ENCODE peak calls at places on chromosomes 12 and 14, in eight cellular contexts. V is CD8-positive, alpha-beta T cell; H is right cardiac atrium; I is mesendoderm; R is tibial artery; P is Peyer's patch; T is caudate nucleus; F is foreskin keratinocyte. O is an unnamed sample.
A peak's percentile ranks its signal among the peaks of the same experiment; 100 is the strongest.

GRCh38 chr12:77256924-77257323 is 191.6 kb upstream of the E2F7 start:
- DNase-seq in V (no peak), H (no peak), I (no peak), R (no peak), P (no peak), T (no peak), F (no peak), O (no peak)

GRCh38 chr12:68557011-68557715 is 53.5 kb upstream of the RAP1B start:
- DNase-seq in V (no peak), H (no peak), I (no peak), R (no peak), P (no peak), T (no peak), F (peak; percentile 81), O (no peak)

GRCh38 chr14:78674820-78675219 is 504.6 kb downstream of the NRXN3 start:
- DNase-seq in V (no peak), H (no peak), I (no peak), R (no peak), P (no peak), T (peak; percentile 4), F (no peak), O (no peak)

GRCh38 chr12:87253157-87253556 is 776.0 kb downstream of the C12orf50 start:
- DNase-seq in V (no peak), H (no peak), I (peak; percentile 19), R (no peak), P (no peak), T (no peak), F (peak; percentile 26), O (no peak)

GRCh38 chr12:11510671-11511070 is 115.3 kb upstream of the PRB2 start:
- DNase-seq in V (no peak), H (no peak), I (peak; percentile 28), R (no peak), P (no peak), T (no peak), F (no peak), O (no peak)

GRCh38 chr12:109715310-109716091 is 1.9 kb downstream of the FAM222A start:
- DNase-seq in V (no peak), H (no peak), I (no peak), R (no peak), P (peak; percentile 65), T (no peak), F (no peak), O (peak; percentile 67)

GRCh38 chr14:36818794-36819384 is 157.2 kb downstream of the PAX9 start:
- DNase-seq in V (no peak), H (no peak), I (peak; percentile 42), R (no peak), P (no peak), T (no peak), F (peak; percentile 59), O (no peak)

GRCh38 chr12:55572168-55572567 is at the start of gene OR2AP1:
- DNase-seq in V (no peak), H (no peak), I (no peak), R (no peak), P (no peak), T (no peak), F (no peak), O (no peak)

GRCh38 chr12:49482095-49483051 is 56.5 kb upstream of the KCNH3 start:
- DNase-seq in V (no peak), H (no peak), I (peak; percentile 87), R (no peak), P (no peak), T (no peak), F (peak; percentile 81), O (no peak)

GRCh38 chr14:95488376-95489162 is 27.9 kb downstream of the SYNE3 start:
- DNase-seq in V (no peak), H (no peak), I (no peak), R (peak; percentile 85), P (no peak), T (no peak), F (no peak), O (peak; percentile 69)

DNA sequence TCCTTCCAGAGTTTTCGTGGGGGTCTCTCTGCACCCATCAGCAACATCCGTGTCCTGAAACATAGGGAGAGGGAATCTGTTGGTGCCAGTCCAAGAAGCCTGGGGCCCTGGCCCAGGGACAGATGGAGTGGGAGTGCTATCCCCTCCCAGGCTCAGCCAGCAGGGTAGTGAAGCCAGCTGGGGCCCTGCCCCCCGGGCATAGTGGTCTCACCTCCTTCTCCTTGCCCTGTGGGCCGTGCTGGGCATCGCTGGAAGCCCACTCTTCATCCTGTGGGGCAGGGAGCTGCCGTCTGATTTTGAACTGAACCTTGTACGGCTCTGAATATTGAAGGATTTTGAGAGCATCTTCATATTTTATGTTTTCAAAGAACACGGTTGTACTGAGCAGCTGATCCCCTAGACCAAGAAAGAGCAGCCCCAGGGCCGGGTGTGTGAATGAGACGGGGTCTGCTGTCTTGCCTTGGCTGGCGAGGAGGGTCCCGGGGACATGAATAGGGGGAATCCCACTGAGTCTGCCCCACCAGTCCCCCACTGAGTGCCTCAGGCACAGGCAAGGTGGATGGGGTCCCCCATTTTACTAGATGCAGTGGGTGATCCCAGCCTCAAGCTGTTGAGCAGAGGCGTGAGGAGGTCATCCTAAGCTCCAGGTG is 23.3 kb downstream of the AHNAK2 start:
- DNase-seq in V (no peak), H (no peak), I (no peak), R (peak; percentile 48), P (no peak), T (no peak), F (no peak), O (no peak)
- H3K27ac ChIP-seq in V (no peak overlapping the region), H (no peak overlapping the region), I (no peak overlapping the region), R (no peak overlapping the region), P (no peak overlapping the region), T (no peak overlapping the region), F (no peak overlapping the region), O (no peak overlapping the region)

DNA sequence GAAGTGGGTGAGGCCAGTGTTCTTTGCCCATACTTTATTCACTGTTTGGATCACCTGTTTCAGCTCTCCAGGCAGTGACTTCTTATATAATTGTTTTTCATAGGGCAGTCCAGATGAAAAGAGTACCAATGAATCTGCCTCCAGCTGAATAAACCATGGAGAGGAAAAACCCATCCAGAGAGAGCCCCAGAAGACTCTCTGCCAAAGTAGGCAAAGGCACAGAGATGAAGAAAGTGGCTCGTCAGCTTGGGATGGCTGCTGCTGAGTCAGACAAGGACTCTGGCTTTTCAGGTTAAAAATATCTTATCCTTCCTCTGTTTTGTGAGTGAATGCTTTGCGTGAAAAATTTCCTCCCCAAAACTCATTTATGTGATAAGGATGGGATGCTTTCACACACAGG is 7.5 kb downstream of the CIPC start:
- DNase-seq in V (no peak), H (no peak), I (no peak), R (no peak), P (no peak), T (no peak), F (no peak), O (no peak)
- H3K27ac ChIP-seq in V (no peak overlapping the region), H (peak overlapping the region; percentile 92), I (no peak overlapping the region), R (peak overlapping the region; percentile 77), P (no peak overlapping the region), T (peak overlapping the region; percentile 95), F (no peak overlapping the region), O (peak overlapping the region; percentile 100)

GRCh38 chr14:71956920-71957563 is 24.8 kb downstream of the RGS6 start:
- DNase-seq in V (no peak), H (no peak), I (no peak), R (no peak), P (no peak), T (no peak), F (no peak), O (no peak)
- H3K27ac ChIP-seq in V (no peak overlapping the region), H (no peak overlapping the region), I (no peak overlapping the region), R (no peak overlapping the region), P (no peak overlapping the region), T (no peak overlapping the region), F (no peak overlapping the region), O (no peak overlapping the region)

DNA sequence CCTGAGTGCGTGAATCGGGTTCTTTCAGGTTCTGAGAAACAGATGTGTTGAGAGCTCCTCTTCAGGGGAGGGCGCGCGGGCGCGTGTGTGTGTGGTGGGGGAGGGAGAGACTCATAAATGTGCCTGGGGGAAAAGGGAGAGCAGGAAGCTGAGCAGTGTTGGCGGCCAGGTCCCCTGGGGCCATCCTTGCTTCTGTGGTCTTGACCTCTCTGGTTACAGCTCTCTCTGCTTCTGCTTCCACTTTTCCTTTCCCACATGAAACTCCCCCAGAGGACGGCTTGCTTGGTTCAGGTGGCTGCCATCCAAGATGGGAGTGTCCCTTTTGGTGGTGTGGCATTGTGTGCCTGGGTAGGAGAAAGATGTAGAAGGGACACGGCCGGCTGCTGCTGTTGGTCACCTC is 4.2 kb downstream of the ATG101 start:
- DNase-seq in V (no peak), H (peak; percentile 54), I (no peak), R (no peak), P (peak; percentile 50), T (no peak), F (no peak), O (no peak)
- H3K27ac ChIP-seq in V (no peak overlapping the region), H (no peak overlapping the region), I (no peak overlapping the region), R (no peak overlapping the region), P (no peak overlapping the region), T (peak overlapping the region; percentile 42), F (no peak overlapping the region), O (no peak overlapping the region)

DNA sequence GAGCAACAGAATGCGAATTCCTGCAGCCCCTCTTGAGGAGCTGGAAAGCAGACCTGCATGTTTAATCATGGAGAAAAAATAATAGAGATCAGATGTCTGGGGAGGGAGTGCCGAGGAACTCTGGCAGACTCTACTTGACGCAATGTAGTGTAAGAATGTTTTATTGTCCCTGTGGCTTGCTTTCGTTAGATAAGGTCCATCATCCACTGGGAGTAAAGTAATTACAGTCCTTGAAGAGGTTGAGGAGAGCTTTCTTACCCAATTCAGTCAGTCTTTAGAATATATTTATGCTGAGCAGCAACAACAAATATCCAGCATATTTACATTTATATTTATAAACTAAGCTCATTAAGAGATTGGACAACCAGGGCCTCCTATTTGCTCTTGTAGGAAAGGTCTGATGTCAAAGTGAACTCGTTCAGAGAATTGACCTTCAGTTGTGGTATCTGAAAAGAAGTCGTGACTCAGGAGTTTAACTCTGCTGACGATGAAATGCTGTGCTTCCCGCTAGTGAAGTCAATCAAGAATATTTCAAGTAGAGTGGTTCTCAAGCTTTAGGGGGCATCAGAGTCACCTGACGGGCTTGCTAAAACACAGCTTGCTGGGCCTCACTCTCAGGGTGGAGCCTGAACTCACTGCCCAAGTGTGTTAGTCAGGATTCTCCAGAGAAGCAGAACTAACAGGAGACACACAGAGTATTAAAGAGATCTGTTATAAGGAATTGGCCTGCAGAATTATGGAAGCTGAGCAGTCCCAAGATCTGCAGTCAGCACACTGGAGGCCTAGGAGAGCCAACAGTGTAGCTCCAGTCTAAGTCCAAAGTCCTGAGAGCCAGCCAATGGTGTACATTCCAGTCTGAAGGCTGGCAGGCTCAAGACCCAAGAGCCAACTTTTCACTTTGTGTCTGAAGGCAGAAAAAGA is 139.3 kb upstream of the LMNTD1 start:
- DNase-seq in V (no peak), H (peak; percentile 38), I (peak; percentile 19), R (no peak), P (no peak), T (no peak), F (no peak), O (no peak)
- H3K27ac ChIP-seq in V (no peak overlapping the region), H (peak overlapping the region; percentile 30), I (no peak overlapping the region), R (no peak overlapping the region), P (no peak overlapping the region), T (no peak overlapping the region), F (no peak overlapping the region), O (no peak overlapping the region)

GRCh38 chr12:6771509-6772330 is 600 bp upstream of the LAG3 start:
- DNase-seq in V (no peak), H (no peak), I (no peak), R (no peak), P (no peak), T (no peak), F (no peak), O (no peak)
- H3K27ac ChIP-seq in V (no peak overlapping the region), H (no peak overlapping the region), I (no peak overlapping the region), R (peak overlapping the region; percentile 5), P (peak overlapping the region; percentile 60), T (no peak overlapping the region), F (no peak overlapping the region), O (no peak overlapping the region)

GRCh38 chr12:116962197-116962596 is 51.4 kb downstream of the FBXW8 start:
- DNase-seq in V (no peak), H (no peak), I (no peak), R (no peak), P (no peak), T (no peak), F (no peak), O (no peak)
- H3K27ac ChIP-seq in V (no peak overlapping the region), H (no peak overlapping the region), I (no peak overlapping the region), R (no peak overlapping the region), P (no peak overlapping the region), T (no peak overlapping the region), F (no peak overlapping the region), O (no peak overlapping the region)

O was measured in substantia nigra.